ENCODE peak calls at places on chromosome 19, in six cellular contexts. K is psoas muscle, E is Peyer's patch, J is stomach, O is lower lobe of right lung, T is heart left ventricle. M is an unnamed sample. For H3K4me1 and H3K27me3, the result is how much of the 10 kb centered on the place peaks cover.

GRCh38 chr19:19121371-19121770 is 16.9 kb downstream of the TMEM161A start:
- DNase-seq in K (no peak), E (no peak), J (no peak), O (no peak), T (no peak), M (no peak)

GRCh38 chr19:46984077-46985010 is 35.3 kb upstream of the NPAS1 start:
- DNase-seq in K (peak), E (no peak), J (no peak), O (no peak), T (peak), M (no peak)

GRCh38 chr19:32343550-32344262 is 1.7 kb upstream of the ZNF507 start:
- DNase-seq in K (no peak), E (no peak), J (no peak), O (no peak), T (no peak), M (no peak)

GRCh38 chr19:18379803-18380747 is 5.9 kb upstream of the GDF15 start:
- DNase-seq in K (peak), E (peak), J (peak), O (peak), T (peak), M (no peak)

GRCh38 chr19:38769635-38770211 is 3.6 kb downstream of the LGALS7 start:
- DNase-seq in K (peak), E (peak), J (peak), O (peak), T (peak), M (peak)

GRCh38 chr19:49677232-49677881 is at the start of gene PRMT1:
- DNase-seq in K (peak), E (peak), J (no peak), O (no peak), T (no peak), M (peak)

GRCh38 chr19:45814851-45815481 is at the start of gene RSPH6A:
- DNase-seq in K (no peak), E (no peak), J (no peak), O (peak), T (no peak), M (no peak)

GRCh38 chr19:50486823-50487515 is 10.3 kb upstream of the GARIN5A start:
- DNase-seq in K (peak), E (no peak), J (no peak), O (peak), T (no peak), M (peak)

GRCh38 chr19:35739275-35740107 is 2.8 kb downstream of the IGFLR1 start:
- DNase-seq in K (no peak), E (no peak), J (no peak), O (no peak), T (no peak), M (no peak)

GRCh38 chr19:4304509-4305252 is at the start of gene FSD1:
- DNase-seq in K (no peak), E (peak), J (no peak), O (no peak), T (no peak), M (peak)

GRCh38 chr19:18479964-18480723 is 41.7 kb downstream of the ELL start:
- DNase-seq in K (peak), E (peak), J (peak), O (peak), T (peak), M (no peak)

GRCh38 chr19:1651061-1651547 is 1.3 kb downstream of the TCF3 start:
- DNase-seq in K (no peak), E (peak), J (no peak), O (no peak), T (peak), M (peak)

GRCh38 chr19:19866599-19867248 is 1.0 kb downstream of the ZNF253 start:
- DNase-seq in K (peak), E (peak), J (no peak), O (no peak), T (no peak), M (peak)

GRCh38 chr19:4310247-4311121 is 6.1 kb downstream of the FSD1 start:
- DNase-seq in K (no peak), E (no peak), J (no peak), O (no peak), T (no peak), M (no peak)

GRCh38 chr19:926595-927043 is 784 bp downstream of the ARID3A start:
- DNase-seq in K (peak), E (peak), J (peak), O (peak), T (peak), M (no peak)

GRCh38 chr19:49983645-49984229 is 22.8 kb upstream of the SIGLEC11 start:
- DNase-seq in K (peak), E (peak), J (peak), O (peak), T (peak), M (peak)

GRCh38 chr19:45772912-45773311 is 3.9 kb upstream of the SIX5 start:
- DNase-seq in K (no peak), E (no peak), J (no peak), O (no peak), T (no peak), M (no peak)

GRCh38 chr19:35562336-35562735 is 1.1 kb downstream of the ATP4A start:
- DNase-seq in K (no peak), E (no peak), J (no peak), O (no peak), T (no peak), M (no peak)

GRCh38 chr19:1967087-1967608 is 26.2 kb downstream of the CSNK1G2 start:
- DNase-seq in K (peak), E (no peak), J (no peak), O (no peak), T (no peak), M (no peak)

GRCh38 chr19:3665681-3666544 is 34.4 kb downstream of the PIP5K1C start:
- DNase-seq in K (peak), E (peak), J (peak), O (peak), T (peak), M (peak)

GRCh38 chr19:50703915-50704548 is 15.6 kb downstream of the SHANK1 start:
- DNase-seq in K (peak), E (no peak), J (no peak), O (no peak), T (no peak), M (no peak)

GRCh38 chr19:2428027-2428690 is 773 bp upstream of the TIMM13 start:
- DNase-seq in K (peak), E (no peak), J (peak), O (peak), T (peak), M (no peak)

GRCh38 chr19:19321143-19321577 is 531 bp downstream of the MAU2 start:
- DNase-seq in K (no peak), E (no peak), J (no peak), O (no peak), T (no peak), M (no peak)

GRCh38 chr19:1010586-1011510 is 10.1 kb downstream of the TMEM259 start:
- DNase-seq in K (peak), E (no peak), J (no peak), O (no peak), T (no peak), M (no peak)

GRCh38 chr19:35184267-35184666 is 29.7 kb downstream of the FXYD5 start:
- DNase-seq in K (no peak), E (no peak), J (no peak), O (no peak), T (no peak), M (no peak)

GRCh38 chr19:46211201-46211881 is 18.2 kb upstream of the IGFL1 start:
- DNase-seq in K (peak), E (no peak), J (peak), O (peak), T (no peak), M (no peak)

GRCh38 chr19:45526143-45526542 is 18.9 kb downstream of the VASP start:
- DNase-seq in K (peak), E (peak), J (peak), O (peak), T (peak), M (no peak)

GRCh38 chr19:39506598-39506943 is 7.8 kb downstream of the DLL3 start:
- DNase-seq in K (no peak), E (no peak), J (no peak), O (no peak), T (no peak), M (no peak)

GRCh38 chr19:31448221-31448657 is 99.0 kb upstream of the TSHZ3 start:
- DNase-seq in K (peak), E (peak), J (peak), O (peak), T (peak), M (no peak)

GRCh38 chr19:34416021-34416545 is 11.9 kb downstream of the PDCD2L start:
- DNase-seq in K (no peak), E (peak), J (no peak), O (no peak), T (no peak), M (no peak)

GRCh38 chr19:1929051-1929742 is 11.8 kb upstream of the CSNK1G2 start:
- DNase-seq in K (peak), E (peak), J (peak), O (peak), T (peak), M (peak)

GRCh38 chr19:48186541-48186991 is 16.1 kb downstream of the ZSWIM9 start:
- DNase-seq in K (no peak), E (no peak), J (no peak), O (no peak), T (no peak), M (no peak)
- H3K4me1 ChIP-seq in K (under half), E (under half), J (under half), O (under half), T (under half), M (under half)

GRCh38 chr19:6774821-6775707 is 2.6 kb downstream of the VAV1 start:
- DNase-seq in K (no peak), E (no peak), J (no peak), O (no peak), T (peak), M (no peak)

GRCh38 chr19:6772866-6773322 is 386 bp downstream of the VAV1 start:
- DNase-seq in K (no peak), E (no peak), J (no peak), O (no peak), T (no peak), M (no peak)

GRCh38 chr19:6769006-6769637 is 1.9 kb upstream of the SH2D3A start:
- DNase-seq in K (no peak), E (no peak), J (no peak), O (no peak), T (no peak), M (no peak)

GRCh38 chr19:6773323-6773931 is 919 bp downstream of the VAV1 start:
- DNase-seq in K (peak), E (peak), J (peak), O (peak), T (peak), M (peak)

GRCh38 chr19:6772028-6772865 is at the start of gene VAV1:
- DNase-seq in K (peak), E (peak), J (peak), O (peak), T (peak), M (peak)
- H3K27ac ChIP-seq in K (no peak), E (peak), J (peak), O (peak), T (peak), M (peak)

GRCh38 chr19:10419200-10419645 is 1.1 kb upstream of the PDE4A start:
- DNase-seq in K (peak), E (no peak), J (no peak), O (no peak), T (no peak), M (peak)
- H3K27me3 ChIP-seq in K (under half), E (under half), J (half or more), O (half or more), T (half or more), M (under half)

GRCh38 chr19:58558623-58559274 is 338 bp upstream of the UBE2M start:
- DNase-seq in K (peak), E (peak), J (peak), O (peak), T (peak), M (peak)
- H3K4me1 ChIP-seq in K (half or more), E (under half), J (half or more), O (half or more), T (half or more), M (half or more)

GRCh38 chr19:40718774-40719391 is 2.0 kb downstream of the ITPKC start:
- DNase-seq in K (peak), E (peak), J (peak), O (peak), T (peak), M (no peak)

GRCh38 chr19:40719414-40719894 is 2.5 kb downstream of the ITPKC start:
- DNase-seq in K (no peak), E (no peak), J (no peak), O (peak), T (no peak), M (no peak)

GRCh38 chr19:40717325-40717879 is 490 bp downstream of the ITPKC start:
- DNase-seq in K (no peak), E (peak), J (no peak), O (no peak), T (no peak), M (no peak)

GRCh38 chr19:40716655-40717324 is at the start of the genes COQ8B and ITPKC:
- DNase-seq in K (peak), E (peak), J (peak), O (peak), T (peak), M (peak)

GRCh38 chr19:40717880-40718773 is 1.2 kb downstream of the ITPKC start:
- DNase-seq in K (no peak), E (peak), J (no peak), O (peak), T (peak), M (no peak)
- H3K27ac ChIP-seq in K (peak), E (peak), J (peak), O (peak), T (peak), M (peak)

M was measured in naive thymus-derived CD4-positive, alpha-beta T cell.